ENCODE peak calls at places on chromosome 4, in four cellular contexts. H is hepatocyte, I is HCT116, K is brain microvascular endothelial cell. D is an unnamed sample.
A peak's percentile ranks its signal among the peaks of the same experiment; 100 is the strongest.

GRCh38 chr4:95377511-95377910 is 171.3 kb downstream of the UNC5C start:
- DNase-seq in H (no peak), I (no peak), K (no peak), D (no peak)

GRCh38 chr4:3642806-3643517 is 110.7 kb upstream of the LRPAP1 start:
- DNase-seq in H (no peak), I (no peak), K (no peak), D (no peak)

GRCh38 chr4:151952137-151952536 is 191.3 kb upstream of the GATB start:
- DNase-seq in H (no peak), I (no peak), K (no peak), D (no peak)

GRCh38 chr4:110310795-110311194 is 112.4 kb upstream of the ELOVL6 start:
- DNase-seq in H (no peak), I (no peak), K (no peak), D (no peak)

GRCh38 chr4:159284733-159285132 is 181.9 kb downstream of the RAPGEF2 start:
- DNase-seq in H (no peak), I (no peak), K (no peak), D (no peak)

GRCh38 chr4:94831607-94832006 is 73.9 kb downstream of the BMPR1B start:
- DNase-seq in H (no peak), I (no peak), K (no peak), D (no peak)

GRCh38 chr4:103021120-103021519 is 1.6 kb upstream of the SLC9B1 start:
- DNase-seq in H (no peak), I (no peak), K (no peak), D (no peak)

GRCh38 chr4:11805837-11806236 is 377.1 kb upstream of the HS3ST1 start:
- DNase-seq in H (peak; percentile 48), I (peak; percentile 53), K (peak; percentile 3), D (no peak)

GRCh38 chr4:101345271-101345595 is 2.1 kb downstream of the PPP3CA start:
- DNase-seq in H (no peak), I (no peak), K (peak; percentile 10), D (peak; percentile 14)

GRCh38 chr4:62014982-62015739 is 815.0 kb downstream of the ADGRL3 start:
- DNase-seq in H (no peak), I (no peak), K (no peak), D (no peak)

GRCh38 chr4:136664988-136665387 is 867.3 kb downstream of the PCDH18 start:
- DNase-seq in H (no peak), I (no peak), K (no peak), D (no peak)

GRCh38 chr4:95318483-95318882 is 230.3 kb downstream of the UNC5C start:
- DNase-seq in H (no peak), I (no peak), K (no peak), D (no peak)

GRCh38 chr4:101218346-101218745 is 129.0 kb downstream of the PPP3CA start:
- DNase-seq in H (no peak), I (no peak), K (no peak), D (no peak)

GRCh38 chr4:10831727-10832408 is 147.3 kb upstream of the CLNK start:
- DNase-seq in H (no peak), I (no peak), K (no peak), D (no peak)

GRCh38 chr4:78057600-78058560 is 757 bp downstream of the FRAS1 start:
- DNase-seq in H (peak; percentile 69), I (no peak), K (peak; percentile 14), D (peak; percentile 24)

GRCh38 chr4:7973545-7973981 is 33.9 kb upstream of the AFAP1 start:
- DNase-seq in H (no peak), I (no peak), K (peak; percentile 45), D (no peak)

GRCh38 chr4:42277291-42277690 is 120.0 kb upstream of the SHISA3 start:
- DNase-seq in H (no peak), I (no peak), K (no peak), D (no peak)

GRCh38 chr4:163077611-163078010 is 89.1 kb downstream of the NAF1 start:
- DNase-seq in H (no peak), I (no peak), K (no peak), D (no peak)

GRCh38 chr4:21765810-21766407 is 182.7 kb downstream of the KCNIP4 start:
- DNase-seq in H (peak; percentile 75), I (peak; percentile 18), K (peak; percentile 65), D (peak; percentile 26)

GRCh38 chr4:7256989-7257810 is 64.9 kb downstream of the SORCS2 start:
- DNase-seq in H (no peak), I (no peak), K (no peak), D (peak; percentile 43)

GRCh38 chr4:176002007-176002623 is 63.5 kb upstream of the WDR17 start:
- DNase-seq in H (peak; percentile 46), I (peak; percentile 18), K (no peak), D (no peak)

GRCh38 chr4:5881340-5881739 is 11.5 kb downstream of the CRMP1 start:
- DNase-seq in H (no peak), I (no peak), K (no peak), D (no peak)

GRCh38 chr4:46404961-46405360 is 15.0 kb upstream of the GABRA2 start:
- DNase-seq in H (peak; percentile 80), I (no peak), K (no peak), D (no peak)

GRCh38 chr4:145528601-145529000 is 46.9 kb downstream of the SMAD1 start:
- DNase-seq in H (no peak), I (no peak), K (no peak), D (no peak)

GRCh38 chr4:167616471-167616870 is 382.2 kb upstream of the SPOCK3 start:
- DNase-seq in H (no peak), I (no peak), K (no peak), D (no peak)

GRCh38 chr4:151048913-151049312 is 33.8 kb upstream of the LRBA start:
- DNase-seq in H (no peak), I (no peak), K (no peak), D (no peak)

GRCh38 chr4:163166041-163166579 is 580 bp downstream of the NAF1 start:
- DNase-seq in H (peak; percentile 73), I (no peak), K (peak; percentile 35), D (peak; percentile 38)

GRCh38 chr4:94357624-94358023 is 15.0 kb upstream of the HPGDS start:
- DNase-seq in H (no peak), I (no peak), K (peak; percentile 87), D (no peak)

GRCh38 chr4:76547167-76547760 is 112.2 kb downstream of the SHROOM3 start:
- DNase-seq in H (no peak), I (no peak), K (no peak), D (no peak)

GRCh38 chr4:112857461-112857860 is 192.0 kb upstream of the ANK2 start:
- DNase-seq in H (peak; percentile 61), I (peak; percentile 48), K (peak; percentile 94), D (no peak)

GRCh38 chr4:139558235-139559094 is 2.4 kb upstream of the SETD7 start:
- DNase-seq in H (no peak), I (no peak), K (no peak), D (no peak)

GRCh38 chr4:185143596-185143969 is 517 bp downstream of the SLC25A4 start:
- DNase-seq in H (peak; percentile 50), I (no peak), K (no peak), D (peak; percentile 41)

GRCh38 chr4:169649545-169650226 is 29.3 kb downstream of the CLCN3 start:
- DNase-seq in H (no peak), I (no peak), K (no peak), D (no peak)

GRCh38 chr4:40306991-40307390 is 28.1 kb upstream of the CHRNA9 start:
- DNase-seq in H (no peak), I (no peak), K (no peak), D (no peak)
- H3K27ac ChIP-seq in H (no peak overlapping the region), I (no peak overlapping the region), K (no peak overlapping the region), D (no peak overlapping the region)

DNA sequence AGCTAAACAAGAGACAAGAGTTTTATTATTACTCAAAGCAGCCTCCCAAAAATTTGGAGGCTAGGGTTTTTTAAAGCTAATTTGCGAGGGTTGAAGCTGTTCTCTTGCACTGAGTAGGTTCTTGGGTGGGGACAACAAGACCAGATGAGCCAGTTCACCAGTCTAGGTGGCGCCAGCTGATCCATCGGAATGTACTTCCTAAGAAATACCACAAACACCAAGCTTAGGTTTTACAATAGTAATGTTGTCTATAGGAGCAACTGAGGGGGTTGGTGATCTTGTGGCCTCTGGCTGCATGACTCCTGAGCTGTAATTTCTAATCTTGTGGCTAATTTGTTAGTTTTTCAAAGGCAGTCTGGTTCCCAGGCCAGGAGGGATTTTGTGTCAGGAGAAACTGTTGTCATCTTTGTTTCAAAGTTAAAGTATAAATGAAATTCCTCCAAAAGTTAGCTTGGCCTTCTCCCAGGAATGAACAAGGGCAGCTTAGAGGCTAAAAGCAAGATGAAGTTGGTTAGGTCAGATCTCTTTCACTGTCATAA is 130.6 kb downstream of the SLC7A11 start:
- DNase-seq in H (no peak), I (peak; percentile 18), K (peak; percentile 34), D (no peak)
- H3K27ac ChIP-seq in H (peak overlapping the region; percentile 76), I (no peak overlapping the region), K (peak overlapping the region; percentile 37), D (no peak overlapping the region)

GRCh38 chr4:123811763-123812390 is 415.3 kb downstream of the SPRY1 start:
- DNase-seq in H (no peak), I (no peak), K (no peak), D (no peak)
- H3K27ac ChIP-seq in H (peak overlapping the region; percentile 7), I (no peak overlapping the region), K (no peak overlapping the region), D (no peak overlapping the region)

DNA sequence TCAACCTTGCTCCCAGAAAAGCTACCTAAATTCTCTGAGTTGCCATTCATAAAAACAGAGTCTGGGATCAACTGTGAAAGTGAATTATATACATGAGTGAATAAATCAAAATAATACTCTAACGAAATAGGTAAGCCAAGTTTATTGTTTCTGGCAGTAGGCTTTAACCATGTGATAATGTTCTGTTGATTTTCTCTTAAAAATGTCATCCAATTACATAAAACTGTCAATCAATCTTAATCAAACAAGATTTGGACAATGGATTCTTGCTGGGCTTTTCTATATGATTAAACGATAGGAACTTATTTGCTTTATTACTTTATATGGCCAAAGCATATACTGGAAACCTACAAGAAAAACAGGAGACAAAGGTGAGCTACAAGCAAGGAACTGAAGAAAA is 148.8 kb downstream of the INPP4B start:
- DNase-seq in H (no peak), I (no peak), K (no peak), D (no peak)
- H3K27ac ChIP-seq in H (no peak overlapping the region), I (no peak overlapping the region), K (no peak overlapping the region), D (no peak overlapping the region)

DNA sequence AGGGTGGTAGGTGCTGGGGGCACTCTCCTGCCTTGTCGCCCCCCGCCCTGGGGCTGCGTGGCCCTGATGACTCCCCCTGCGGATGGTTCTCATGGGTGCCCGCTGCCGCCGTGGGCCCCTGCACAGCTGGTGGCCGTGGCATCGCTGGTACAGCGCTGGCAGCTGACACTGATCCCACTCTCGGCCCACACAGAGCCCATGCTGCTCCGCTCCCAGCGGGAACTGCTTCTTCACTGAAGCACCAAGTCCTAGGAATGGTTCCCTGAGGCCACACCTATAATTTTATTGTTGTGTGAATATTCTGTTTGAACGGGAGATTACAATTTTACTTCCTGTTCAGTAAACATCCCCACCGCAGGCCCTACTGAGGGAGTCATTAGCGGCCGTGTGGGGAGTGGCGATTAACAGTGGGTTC is 138.6 kb upstream of the NKX1-1 start:
- DNase-seq in H (peak; percentile 47), I (no peak), K (no peak), D (no peak)
- H3K27ac ChIP-seq in H (no peak overlapping the region), I (no peak overlapping the region), K (no peak overlapping the region), D (peak overlapping the region; percentile 33)

GRCh38 chr4:183858011-183858615 is 47.0 kb upstream of the STOX2 start:
- DNase-seq in H (no peak), I (no peak), K (no peak), D (no peak)

GRCh38 chr4:183860110-183860509 is 45.0 kb upstream of the STOX2 start:
- DNase-seq in H (no peak), I (no peak), K (no peak), D (no peak)

GRCh38 chr4:183860726-183861125 is 44.4 kb upstream of the STOX2 start:
- DNase-seq in H (no peak), I (no peak), K (no peak), D (no peak)

GRCh38 chr4:183863155-183863825 is 41.8 kb upstream of the STOX2 start:
- DNase-seq in H (no peak), I (no peak), K (no peak), D (no peak)

GRCh38 chr4:183861426-183861825 is 43.7 kb upstream of the STOX2 start:
- DNase-seq in H (no peak), I (no peak), K (no peak), D (no peak)
- H3K27ac ChIP-seq in H (no peak overlapping the region), I (no peak overlapping the region), K (no peak overlapping the region), D (no peak overlapping the region)

D was measured in uterus.